ENCODE peak calls at places on chromosomes 3 and 15, in nine cellular contexts. Q is nephron progenitor cell; D is HepG2; V is ovary; J is fibroblast of lung; T is activated CD4-positive, alpha-beta T cell treated with anti-CD3 and anti-CD28 coated beads for 1 hour; N is fibroblast of mammary gland; H is HTR-8/SVneo; S is stimulated activated CD4-positive, alpha-beta T cell treated with anti-CD3 and anti-CD28 coated beads, Interleukin-1b, Interleukin-23, amount 100 ng/mL, for 24 hours. P is an unnamed sample.

GRCh38 chr15:31338879-31339557 is 12.4 kb downstream of the KLF13 start:
- DNase-seq in V (peak), Q (peak), D (peak), J (peak), N (peak), T (no peak), H (peak), S (no peak), P (no peak)

GRCh38 chr3:55198554-55198953 is 270.7 kb upstream of the LRTM1 start:
- DNase-seq in D (no peak), H (peak), V (no peak), N (peak), Q (no peak), J (peak), S (no peak), T (no peak), P (peak)

GRCh38 chr3:69085543-69086132 is 901 bp downstream of the ARL6IP5 start:
- DNase-seq in N (peak), S (no peak), T (no peak), Q (peak), D (no peak), J (peak), H (no peak), V (no peak), P (no peak)

GRCh38 chr15:86444527-86444926 is 364.9 kb downstream of the AGBL1 start:
- DNase-seq in Q (peak), J (no peak), N (no peak), D (no peak), T (no peak), V (no peak), S (no peak), H (no peak), P (no peak)

GRCh38 chr15:100596792-100597191 is 5.2 kb downstream of the LINS1 start:
- DNase-seq in N (peak), D (no peak), S (peak), Q (no peak), V (no peak), J (no peak), H (no peak), T (peak), P (no peak)

GRCh38 chr3:191424871-191425270 is 36.1 kb upstream of the PYDC2 start:
- DNase-seq in N (no peak), S (no peak), Q (no peak), V (no peak), H (no peak), D (no peak), T (no peak), J (no peak), P (no peak)

GRCh38 chr3:157174265-157174615 is 14.3 kb upstream of the CCNL1 start:
- DNase-seq in V (peak), D (no peak), N (no peak), J (no peak), S (no peak), H (no peak), T (no peak), Q (peak), P (no peak)

GRCh38 chr3:197613187-197613586 is 57.4 kb upstream of the BDH1 start:
- DNase-seq in N (no peak), V (no peak), H (no peak), S (no peak), T (no peak), J (no peak), Q (no peak), D (no peak), P (no peak)

GRCh38 chr3:122415104-122415744 is 638 bp downstream of the WDR5B start:
- DNase-seq in N (peak), V (peak), Q (peak), H (peak), J (peak), S (no peak), T (no peak), D (peak), P (peak)

GRCh38 chr3:37148208-37148607 is 26.2 kb downstream of the LRRFIP2 start:
- DNase-seq in T (no peak), J (no peak), N (no peak), S (no peak), D (no peak), H (no peak), V (no peak), Q (no peak), P (no peak)

GRCh38 chr3:40191850-40192448 is 117.6 kb upstream of the EIF1B start:
- DNase-seq in T (peak), H (peak), V (peak), J (peak), S (peak), D (peak), N (peak), Q (peak), P (peak)

GRCh38 chr3:18012933-18013332 is 270.5 kb upstream of the TBC1D5 start:
- DNase-seq in H (no peak), N (no peak), T (no peak), J (no peak), S (no peak), V (no peak), Q (no peak), D (no peak), P (no peak)

GRCh38 chr15:49706805-49707204 is 86.0 kb downstream of the DTWD1 start:
- DNase-seq in T (no peak), Q (no peak), V (no peak), H (no peak), N (no peak), J (no peak), S (no peak), D (no peak), P (no peak)

GRCh38 chr3:134651347-134652041 is 672 bp upstream of the KY start:
- DNase-seq in D (no peak), S (no peak), Q (no peak), J (no peak), N (peak), V (peak), H (no peak), T (no peak), P (no peak)

GRCh38 chr15:85419200-85419599 is 38.8 kb downstream of the AKAP13 start:
- DNase-seq in S (no peak), V (no peak), N (peak), H (no peak), D (no peak), T (no peak), Q (no peak), J (no peak), P (no peak)

GRCh38 chr3:197278933-197279332 is 19.5 kb downstream of the DLG1 start:
- DNase-seq in N (no peak), S (no peak), J (no peak), H (no peak), T (no peak), Q (no peak), V (no peak), D (no peak), P (no peak)

GRCh38 chr3:172915911-172916514 is 165.5 kb downstream of the ECT2 start:
- DNase-seq in S (no peak), H (no peak), T (no peak), Q (no peak), V (no peak), N (no peak), J (no peak), D (no peak), P (no peak)

GRCh38 chr15:45690581-45691260 is 55.9 kb downstream of the SQOR start:
- DNase-seq in T (no peak), Q (no peak), D (no peak), V (no peak), J (no peak), S (no peak), H (no peak), N (peak), P (no peak)

GRCh38 chr15:40927497-40928346 is 1.4 kb upstream of the DLL4 start:
- DNase-seq in D (no peak), S (no peak), J (no peak), Q (no peak), N (no peak), T (no peak), V (no peak), H (no peak), P (no peak)

GRCh38 chr15:38662398-38662797 is 97.8 kb upstream of the RASGRP1 start:
- DNase-seq in T (no peak), S (no peak), D (no peak), H (no peak), Q (no peak), V (no peak), J (no peak), N (no peak), P (no peak)